ENCODE peak calls at places on chromosomes 7 and 10, in seven cellular contexts. X is Peyer's patch; T is cardiac muscle cell; N is pancreas; P is breast epithelium; B is PC-3; U is CD8-positive, alpha-beta T cell. Y is an unnamed sample.
A peak's percentile ranks its signal among the peaks of the same experiment; 100 is the strongest.

GRCh38 chr10:15313844-15314243 is 57.2 kb downstream of the FAM171A1 start:
- DNase-seq in X (no peak), T (peak; percentile 45), N (no peak), P (no peak), B (no peak), U (no peak), Y (no peak)

GRCh38 chr10:35606423-35606822 is 1.3 kb downstream of the GJD4 start:
- DNase-seq in X (no peak), T (no peak), N (no peak), P (no peak), B (peak; percentile 50), U (no peak), Y (no peak)

GRCh38 chr10:100637785-100638184 is 102.0 kb downstream of the HIF1AN start:
- DNase-seq in X (no peak), T (peak; percentile 46), N (no peak), P (no peak), B (peak; percentile 7), U (no peak), Y (no peak)

GRCh38 chr7:149811221-149811620 is 27.0 kb upstream of the ZNF862 start:
- DNase-seq in X (no peak), T (no peak), N (no peak), P (no peak), B (no peak), U (no peak), Y (no peak)

GRCh38 chr10:73495226-73495883 is 469 bp downstream of the PPP3CB start:
- DNase-seq in X (peak; percentile 88), T (peak; percentile 82), N (peak; percentile 92), P (peak; percentile 87), B (peak; percentile 100), U (peak; percentile 94), Y (peak; percentile 62)

GRCh38 chr7:155293721-155294642 is 3.7 kb upstream of the INSIG1 start:
- DNase-seq in X (no peak), T (no peak), N (no peak), P (no peak), B (no peak), U (no peak), Y (no peak)

GRCh38 chr7:158357898-158358821 is 229.5 kb downstream of the PTPRN2 start:
- DNase-seq in X (no peak), T (no peak), N (no peak), P (peak; percentile 33), B (no peak), U (peak; percentile 31), Y (no peak)

GRCh38 chr10:26799342-26799741 is 61.4 kb downstream of the ABI1 start:
- DNase-seq in X (peak; percentile 62), T (no peak), N (no peak), P (no peak), B (no peak), U (no peak), Y (no peak)

GRCh38 chr7:111560773-111561658 is 1.3 kb downstream of the IMMP2L start:
- DNase-seq in X (no peak), T (peak; percentile 40), N (no peak), P (no peak), B (peak; percentile 74), U (no peak), Y (peak; percentile 31)

GRCh38 chr7:55449205-55449991 is 84.3 kb downstream of the LANCL2 start:
- DNase-seq in X (no peak), T (no peak), N (no peak), P (no peak), B (no peak), U (no peak), Y (no peak)

GRCh38 chr10:128050937-128051336 is 75.3 kb downstream of the MKI67 start:
- DNase-seq in X (no peak), T (no peak), N (no peak), P (no peak), B (no peak), U (no peak), Y (no peak)

GRCh38 chr7:40758590-40758989 is 623.8 kb downstream of the SUGCT start:
- DNase-seq in X (no peak), T (no peak), N (no peak), P (no peak), B (no peak), U (no peak), Y (no peak)

GRCh38 chr10:71080381-71081228 is 131.8 kb upstream of the UNC5B start:
- DNase-seq in X (no peak), T (no peak), N (no peak), P (no peak), B (no peak), U (peak; percentile 21), Y (no peak)

GRCh38 chr7:78018541-78019456 is 220.2 kb downstream of the PHTF2 start:
- DNase-seq in X (peak; percentile 16), T (no peak), N (peak; percentile 39), P (no peak), B (peak; percentile 20), U (no peak), Y (no peak)

GRCh38 chr10:45308707-45309106 is 6.7 kb downstream of the OR13A1 start:
- DNase-seq in X (no peak), T (peak; percentile 55), N (no peak), P (no peak), B (peak; percentile 50), U (no peak), Y (no peak)

GRCh38 chr10:72107325-72108003 is 19.1 kb upstream of the SPOCK2 start:
- DNase-seq in X (peak; percentile 44), T (no peak), N (no peak), P (no peak), B (peak; percentile 89), U (no peak), Y (peak; percentile 60)

GRCh38 chr10:129832582-129833249 is 131.4 kb downstream of the EBF3 start:
- DNase-seq in X (no peak), T (no peak), N (no peak), P (no peak), B (no peak), U (no peak), Y (no peak)

GRCh38 chr10:61452655-61453641 is at the start of gene TMEM26:
- DNase-seq in X (peak; percentile 23), T (peak; percentile 48), N (no peak), P (no peak), B (no peak), U (no peak), Y (no peak)

GRCh38 chr10:61456095-61456789 is 3.1 kb upstream of the TMEM26 start:
- DNase-seq in X (no peak), T (peak; percentile 36), N (no peak), P (no peak), B (no peak), U (no peak), Y (no peak)

GRCh38 chr10:61451357-61451756 is 1.8 kb downstream of the TMEM26 start:
- DNase-seq in X (no peak), T (no peak), N (no peak), P (no peak), B (no peak), U (no peak), Y (no peak)

GRCh38 chr10:61454541-61454940 is 1.4 kb upstream of the TMEM26 start:
- DNase-seq in X (no peak), T (no peak), N (no peak), P (no peak), B (no peak), U (no peak), Y (no peak)

GRCh38 chr10:61452229-61452651 is 941 bp downstream of the TMEM26 start:
- DNase-seq in X (no peak), T (peak; percentile 32), N (no peak), P (no peak), B (no peak), U (no peak), Y (no peak)
- H3K4me3 ChIP-seq in X (peak overlapping the region; percentile 38), T (peak overlapping the region; percentile 69), N (no peak overlapping the region), P (peak overlapping the region; percentile 85), B (no peak overlapping the region), U (no peak overlapping the region), Y (peak overlapping the region; percentile 61)

GRCh38 chr10:49613160-49613881 is 516 bp upstream of the CHAT start:
- DNase-seq in X (no peak), T (no peak), N (no peak), P (peak; percentile 46), B (no peak), U (no peak), Y (no peak)
- TF ChIP-seq CTCF in X (no peak), T (no peak), N (no peak), P (no peak), B (no peak), U (no peak), Y (no peak)

GRCh38 chr7:45219801-45220200 is 62.2 kb downstream of the RAMP3 start:
- DNase-seq in X (no peak), T (no peak), N (no peak), P (no peak), B (no peak), U (no peak), Y (no peak)
- H3K36me3 ChIP-seq in X (no peaks in the 10 kb centered on the region), T (no peaks in the 10 kb centered on the region), N (no peaks in the 10 kb centered on the region), P (no peaks in the 10 kb centered on the region), B (no peaks in the 10 kb centered on the region), U (no peaks in the 10 kb centered on the region), Y (no peaks in the 10 kb centered on the region)

GRCh38 chr10:28664369-28664740 is 13.0 kb upstream of the BAMBI start:
- DNase-seq in X (no peak), T (no peak), N (no peak), P (no peak), B (no peak), U (no peak), Y (no peak)

GRCh38 chr10:28669227-28670173 is 7.8 kb upstream of the BAMBI start:
- DNase-seq in X (no peak), T (no peak), N (no peak), P (no peak), B (no peak), U (no peak), Y (no peak)

GRCh38 chr10:28666751-28667467 is 10.4 kb upstream of the BAMBI start:
- DNase-seq in X (no peak), T (no peak), N (no peak), P (no peak), B (peak; percentile 76), U (no peak), Y (no peak)

GRCh38 chr10:28663576-28664368 is 13.5 kb upstream of the BAMBI start:
- DNase-seq in X (peak; percentile 47), T (peak; percentile 90), N (peak; percentile 86), P (peak; percentile 78), B (peak; percentile 86), U (peak; percentile 74), Y (no peak)

DNA sequence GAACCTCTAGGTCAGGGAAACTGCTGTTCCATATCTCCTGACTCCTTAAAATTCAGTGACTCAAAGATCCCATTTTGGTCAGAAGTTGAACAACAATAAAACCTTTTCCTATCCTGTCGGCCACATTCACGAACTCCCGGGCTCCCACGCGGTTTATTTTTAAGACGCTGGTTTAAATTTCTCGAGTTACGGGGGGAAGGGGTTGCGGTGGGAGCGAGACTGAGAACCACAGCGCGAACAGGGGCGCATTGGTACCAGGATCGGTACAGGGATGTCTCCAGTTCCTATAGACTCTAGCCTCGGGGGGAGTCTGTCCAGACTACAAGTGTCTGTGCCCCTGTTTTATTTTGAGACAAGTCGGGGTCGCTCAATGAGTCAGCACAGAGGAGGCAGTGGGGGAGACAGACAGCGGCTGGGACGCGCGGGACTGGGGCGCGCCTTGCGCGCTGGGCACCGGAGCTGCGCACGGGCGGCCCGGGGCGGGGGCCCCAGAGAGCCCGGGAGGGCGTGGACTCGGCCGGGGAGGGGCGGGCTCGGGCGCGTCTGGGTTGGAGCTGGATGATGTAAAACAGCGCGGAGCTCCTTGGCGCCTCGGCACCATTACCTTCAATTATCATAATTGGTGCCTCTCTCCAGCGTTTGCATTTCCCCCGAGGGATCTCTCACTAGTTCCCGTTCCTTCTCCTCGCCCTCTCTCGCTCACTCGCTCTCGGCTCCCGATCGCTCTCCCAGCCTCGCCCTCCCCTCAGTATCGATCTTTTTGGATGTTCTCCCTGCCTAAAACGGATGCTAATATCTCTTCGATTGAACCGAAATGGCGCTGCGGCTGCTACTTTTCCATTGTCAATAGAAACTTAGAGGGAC is 8.7 kb upstream of the BAMBI start:
- DNase-seq in X (no peak), T (peak; percentile 87), N (no peak), P (peak; percentile 58), B (no peak), U (no peak), Y (no peak)
- H3K4me3 ChIP-seq in X (peak overlapping the region; percentile 9), T (peak overlapping the region; percentile 43), N (peak overlapping the region; percentile 5), P (peak overlapping the region; percentile 66), B (no peak overlapping the region), U (no peak overlapping the region), Y (peak overlapping the region; percentile 46)

Y was measured in kidney epithelial cell.